ENCODE peak calls at places on chromosomes 11 and 22, in seven cellular contexts. Q is K562, F is ovary, I is body of pancreas, L is A549, W is breast epithelium, K is GM12891. D is an unnamed sample.

GRCh38 chr22:49998718-49999062 is 13.9 kb downstream of the IL17REL start:
- DNase-seq in Q (no peak), F (peak; percentile 25), L (no peak), I (no peak), W (no peak), K (no peak), D (no peak)

GRCh38 chr22:49099496-49100124 is 728.1 kb downstream of the BRD1 start:
- DNase-seq in W (no peak), Q (no peak), F (no peak), L (peak; percentile 48), I (no peak), K (no peak), D (no peak)

GRCh38 chr11:74980627-74981026 is 8.1 kb upstream of the NEU3 start:
- DNase-seq in I (no peak), K (no peak), F (no peak), L (no peak), Q (no peak), W (no peak), D (no peak)

GRCh38 chr11:5618807-5619206 is 6.0 kb upstream of the TRIM34 start:
- DNase-seq in Q (no peak), K (no peak), I (no peak), L (no peak), W (no peak), F (no peak), D (no peak)

GRCh38 chr11:64765291-64765803 is 5.6 kb upstream of the PYGM start:
- DNase-seq in I (peak; percentile 10), Q (no peak), W (no peak), K (no peak), F (no peak), L (no peak), D (no peak)

GRCh38 chr11:107549253-107549953 is 16.1 kb downstream of the ALKBH8 start:
- DNase-seq in Q (peak; percentile 36), I (no peak), F (no peak), K (no peak), W (no peak), L (no peak), D (peak; percentile 70)

GRCh38 chr11:105000797-105001196 is 22.2 kb downstream of the CASP5 start:
- DNase-seq in Q (peak; percentile 23), I (peak; percentile 9), K (no peak), W (no peak), L (no peak), F (no peak), D (peak; percentile 56)

GRCh38 chr22:24265734-24266133 is 4.9 kb upstream of the SPECC1L start:
- DNase-seq in I (no peak), F (no peak), W (no peak), Q (no peak), L (no peak), K (no peak), D (no peak)

GRCh38 chr22:45867118-45867905 is 109.7 kb downstream of the WNT7B start:
- DNase-seq in K (no peak), W (peak; percentile 14), L (no peak), Q (no peak), F (peak; percentile 59), I (peak; percentile 29), D (no peak)

GRCh38 chr22:20155330-20156041 is 4.6 kb upstream of the CCDC188 start:
- DNase-seq in W (no peak), F (no peak), K (no peak), I (peak; percentile 50), Q (peak; percentile 86), L (no peak), D (no peak)

GRCh38 chr11:62842171-62842717 is 2.9 kb upstream of the WDR74 start:
- DNase-seq in Q (no peak), K (no peak), I (no peak), W (peak; percentile 32), L (no peak), F (peak; percentile 66), D (no peak)

GRCh38 chr11:62444271-62444833 is 25.5 kb downstream of the SCGB1A1 start:
- DNase-seq in I (peak; percentile 26), Q (no peak), L (no peak), F (peak; percentile 83), K (no peak), W (peak; percentile 69), D (peak; percentile 37)

GRCh38 chr11:3056296-3057068 is 741 bp downstream of the CARS1 start:
- DNase-seq in I (peak; percentile 48), L (no peak), F (peak; percentile 39), Q (no peak), K (no peak), W (no peak), D (peak; percentile 46)

DNA sequence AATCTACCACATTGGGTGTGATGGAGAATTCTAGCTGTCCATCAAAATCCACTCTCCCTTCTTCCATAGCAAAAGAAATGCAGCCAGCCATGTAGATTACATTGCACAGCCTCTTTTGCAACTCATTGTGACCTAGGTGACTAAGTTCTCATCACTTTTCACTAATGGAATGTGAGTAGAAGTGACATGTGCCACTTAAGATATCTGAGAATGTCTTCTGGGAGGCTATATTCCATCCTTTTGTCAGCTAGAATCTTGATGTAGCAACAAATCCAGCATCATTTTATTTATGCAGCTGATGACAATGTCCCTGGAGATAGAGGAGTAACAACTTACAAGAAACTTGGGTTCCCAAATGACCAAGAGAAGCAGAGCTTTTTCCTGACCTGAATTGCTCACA is 61.5 kb upstream of the API5 start:
- DNase-seq in Q (no peak), K (no peak), L (no peak), F (no peak), W (no peak), I (no peak), D (no peak)
- TF ChIP-seq POLR2A in Q (no peak), K (no peak), L (no peak), F (no peak), W (no peak), I (no peak), D (no peak)

DNA sequence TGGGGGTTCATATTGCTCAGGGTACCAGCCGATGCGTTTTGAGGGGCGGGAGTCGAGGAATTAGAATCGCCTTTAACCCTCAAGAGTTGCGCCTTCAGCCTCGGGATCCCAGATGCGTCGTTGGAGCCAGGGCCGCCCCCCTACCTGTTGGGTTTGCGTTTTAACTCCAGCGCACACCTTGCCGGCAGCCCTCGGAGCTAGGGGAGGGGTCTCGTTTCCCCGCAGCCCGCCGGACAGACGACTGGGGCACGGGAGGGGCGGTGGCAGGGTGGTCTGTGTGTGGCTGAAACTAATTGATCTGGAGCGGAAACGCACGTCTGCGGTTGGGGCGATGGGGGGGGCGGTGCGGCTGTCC is 3.4 kb upstream of the CCND1 start:
- DNase-seq in W (no peak), Q (no peak), F (no peak), K (no peak), I (no peak), L (no peak), D (no peak)
- TF ChIP-seq POLR2A in W (no peak), Q (no peak), F (no peak), K (no peak), I (no peak), L (no peak), D (no peak)

DNA sequence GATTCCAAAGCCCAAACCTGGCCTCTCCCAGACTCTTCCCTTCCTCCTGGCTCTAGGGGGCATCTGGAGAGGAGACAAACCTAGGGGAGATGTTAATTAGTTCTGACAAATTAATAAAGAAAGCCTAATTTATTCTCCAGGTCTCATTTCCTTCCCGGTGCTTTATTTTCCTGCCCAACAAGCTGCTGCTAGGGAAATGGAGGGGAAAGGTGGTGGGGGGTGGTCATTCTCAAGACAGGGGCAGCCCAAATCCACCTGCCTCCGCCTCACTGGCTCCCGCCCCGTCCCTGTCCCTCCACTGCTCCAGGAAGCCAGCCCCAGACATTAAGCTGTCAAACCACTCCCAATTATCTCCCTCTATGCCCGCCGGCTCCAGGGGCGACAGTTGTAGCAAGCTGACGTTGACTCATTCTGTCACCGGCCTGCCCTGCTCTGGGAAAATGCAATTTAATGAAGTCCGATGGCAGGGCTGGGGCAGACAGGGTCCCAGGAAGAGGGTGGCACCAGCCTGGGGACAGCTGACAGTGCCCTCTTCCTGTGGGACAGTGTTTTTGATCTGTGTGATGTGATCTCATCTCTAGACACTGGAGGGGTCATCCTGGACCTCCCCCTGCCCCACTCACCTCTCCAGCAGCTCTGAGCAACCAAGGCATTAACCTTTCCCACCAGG is 27.3 kb downstream of the NECTIN1 start:
- DNase-seq in L (no peak), Q (no peak), W (no peak), I (no peak), K (no peak), F (no peak), D (no peak)
- TF ChIP-seq POLR2A in L (no peak), Q (no peak), W (no peak), I (no peak), K (no peak), F (no peak), D (no peak)

DNA sequence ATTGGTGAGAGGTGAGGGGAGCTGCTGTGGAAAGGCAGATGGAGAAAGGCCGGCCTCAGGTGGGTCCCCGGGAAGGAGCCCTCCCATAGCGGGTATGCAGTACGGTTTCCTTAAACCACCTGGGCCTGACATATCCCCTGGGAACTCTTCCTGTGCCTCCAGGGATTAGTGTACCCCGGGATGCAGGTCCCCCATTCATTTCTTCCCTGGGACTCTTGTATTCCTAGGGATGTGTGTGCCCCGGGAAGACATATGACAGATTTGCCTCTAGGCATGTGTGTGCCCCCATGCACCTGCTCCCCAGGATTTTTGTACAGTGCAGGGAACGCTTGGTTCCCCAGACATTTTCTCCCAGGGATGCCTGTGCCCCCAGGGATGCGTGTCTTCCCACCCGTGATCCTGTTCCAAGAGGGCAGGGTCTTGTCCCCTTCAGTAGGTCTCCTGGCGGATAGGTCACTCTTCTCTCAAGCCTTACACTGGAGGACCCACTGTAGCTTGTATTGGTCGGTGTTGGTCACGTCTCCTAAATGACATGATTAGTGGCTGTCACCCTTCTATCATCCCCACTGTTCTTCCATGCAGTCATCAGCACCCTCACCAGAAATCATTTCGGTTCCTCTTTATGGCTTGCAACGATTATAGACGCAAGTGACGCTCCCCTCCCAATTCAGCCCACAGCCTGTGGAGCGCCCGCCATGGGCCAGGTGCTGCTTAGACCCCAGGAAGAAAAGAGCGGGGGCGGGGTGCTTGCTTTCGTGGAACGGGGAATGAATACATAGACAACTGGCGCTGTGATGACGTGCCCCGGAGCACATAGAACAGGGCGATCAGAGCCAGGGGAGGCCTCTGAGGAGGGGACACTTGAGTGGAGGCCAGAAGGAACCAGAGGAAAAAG is 1.3 kb downstream of the PARVB start:
- DNase-seq in K (peak; percentile 73), F (no peak), Q (peak; percentile 39), W (peak; percentile 19), L (no peak), I (peak; percentile 19), D (peak; percentile 52)
- TF ChIP-seq POLR2A in K (peak; percentile 93), F (no peak), Q (no peak), W (no peak), L (no peak), I (no peak), D (no peak)

GRCh38 chr22:41619979-41620645 is 731 bp downstream of the DESI1 start:
- DNase-seq in W (peak; percentile 36), L (no peak), F (peak; percentile 62), K (peak; percentile 19), Q (no peak), I (peak; percentile 59), D (peak; percentile 70)
- TF ChIP-seq POLR2A in W (no peak), L (no peak), F (no peak), K (peak; percentile 26), Q (no peak), I (no peak), D (no peak)

GRCh38 chr22:32557424-32557823 is 82.8 kb downstream of the FBXO7 start:
- DNase-seq in Q (no peak), F (no peak), W (no peak), K (no peak), L (no peak), I (no peak), D (no peak)
- TF ChIP-seq POLR2A in Q (no peak), F (no peak), W (no peak), K (no peak), L (no peak), I (no peak), D (no peak)

D was measured in erythroblast.